ENCODE peak calls at places on chromosomes 3 and 15, in nine cellular contexts. C, P, Z, O, H, Q, G, A and W are unnamed samples. For H3K27me3, the result is how much of the 10 kb centered on the place peaks cover.

GRCh38 chr3:127182848-127183714 is 9.8 kb upstream of the PRR23E start:
- DNase-seq in C (no peak), P (no peak), Z (no peak), O (no peak), H (no peak), Q (no peak), G (no peak), A (no peak), W (no peak)

GRCh38 chr3:62003833-62004232 is 369.5 kb downstream of the FEZF2 start:
- DNase-seq in C (no peak), P (peak), Z (no peak), O (no peak), H (no peak), Q (no peak), G (no peak), A (no peak), W (no peak)

GRCh38 chr3:78096488-78097255 is 1056.8 kb downstream of the ROBO2 start:
- DNase-seq in C (no peak), P (peak), Z (no peak), O (no peak), H (no peak), Q (no peak), G (no peak), A (no peak), W (no peak)

GRCh38 chr3:156641261-156641975 is 33.0 kb upstream of the TIPARP start:
- DNase-seq in C (no peak), P (no peak), Z (no peak), O (no peak), H (no peak), Q (no peak), G (no peak), A (no peak), W (no peak)

GRCh38 chr15:47817825-47818681 is 100.7 kb downstream of the SEMA6D start:
- DNase-seq in C (no peak), P (no peak), Z (no peak), O (no peak), H (peak), Q (no peak), G (no peak), A (no peak), W (no peak)

GRCh38 chr15:91890614-91891013 is 37.1 kb downstream of the SLCO3A1 start:
- DNase-seq in C (no peak), P (peak), Z (no peak), O (no peak), H (no peak), Q (no peak), G (no peak), A (no peak), W (no peak)

GRCh38 chr3:138797508-138798038 is 37.2 kb downstream of the PIK3CB start:
- DNase-seq in C (no peak), P (no peak), Z (no peak), O (no peak), H (no peak), Q (no peak), G (no peak), A (no peak), W (no peak)

GRCh38 chr15:49847937-49848823 is 227.3 kb downstream of the DTWD1 start:
- DNase-seq in C (no peak), P (peak), Z (no peak), O (no peak), H (no peak), Q (no peak), G (no peak), A (no peak), W (no peak)

GRCh38 chr15:42157981-42158765 is 1.7 kb upstream of the PLA2G4F start:
- DNase-seq in C (no peak), P (peak), Z (no peak), O (no peak), H (peak), Q (no peak), G (no peak), A (no peak), W (no peak)

GRCh38 chr3:37952564-37952963 is 38.0 kb upstream of the VILL start:
- DNase-seq in C (no peak), P (peak), Z (no peak), O (no peak), H (no peak), Q (no peak), G (no peak), A (no peak), W (no peak)

GRCh38 chr3:24086597-24087369 is 141.7 kb downstream of the NR1D2 start:
- DNase-seq in C (no peak), P (no peak), Z (no peak), O (no peak), H (no peak), Q (no peak), G (no peak), A (no peak), W (no peak)

GRCh38 chr3:172347895-172348680 is 100.2 kb downstream of the GHSR start:
- DNase-seq in C (no peak), P (no peak), Z (no peak), O (no peak), H (no peak), Q (no peak), G (no peak), A (no peak), W (no peak)

GRCh38 chr15:43275736-43276562 is 9.2 kb upstream of the TGM5 start:
- DNase-seq in C (no peak), P (no peak), Z (peak), O (no peak), H (no peak), Q (no peak), G (no peak), A (no peak), W (no peak)

GRCh38 chr15:78077053-78077859 is at the start of gene TBC1D2B:
- DNase-seq in C (no peak), P (peak), Z (peak), O (no peak), H (peak), Q (peak), G (peak), A (peak), W (peak)
- TF ChIP-seq CTCF in C (no peak), P (peak), Z (no peak), O (no peak), H (no peak), Q (no peak), G (peak), A (no peak), W (no peak)

GRCh38 chr15:74135041-74135565 is 4.7 kb downstream of the ISLR2 start:
- DNase-seq in C (no peak), P (no peak), Z (no peak), O (no peak), H (no peak), Q (peak), G (no peak), A (no peak), W (no peak)
- H3K27me3 ChIP-seq in C (half or more), P (half or more), Z (half or more), O (half or more), H (under half), Q (under half), G (under half), A (half or more), W (half or more)

GRCh38 chr3:120568198-120568523 is 28.0 kb upstream of the NDUFB4 start:
- DNase-seq in C (no peak), P (no peak), Z (no peak), O (no peak), H (no peak), Q (no peak), G (no peak), A (no peak), W (no peak)

GRCh38 chr3:120569224-120569915 is 26.8 kb upstream of the NDUFB4 start:
- DNase-seq in C (no peak), P (peak), Z (no peak), O (peak), H (no peak), Q (no peak), G (no peak), A (no peak), W (no peak)

GRCh38 chr3:120568624-120569023 is 27.5 kb upstream of the NDUFB4 start:
- DNase-seq in C (no peak), P (peak), Z (no peak), O (peak), H (no peak), Q (no peak), G (no peak), A (no peak), W (no peak)

GRCh38 chr3:120566243-120566980 is 29.7 kb upstream of the NDUFB4 start:
- DNase-seq in C (no peak), P (no peak), Z (no peak), O (peak), H (no peak), Q (no peak), G (no peak), A (no peak), W (no peak)

DNA sequence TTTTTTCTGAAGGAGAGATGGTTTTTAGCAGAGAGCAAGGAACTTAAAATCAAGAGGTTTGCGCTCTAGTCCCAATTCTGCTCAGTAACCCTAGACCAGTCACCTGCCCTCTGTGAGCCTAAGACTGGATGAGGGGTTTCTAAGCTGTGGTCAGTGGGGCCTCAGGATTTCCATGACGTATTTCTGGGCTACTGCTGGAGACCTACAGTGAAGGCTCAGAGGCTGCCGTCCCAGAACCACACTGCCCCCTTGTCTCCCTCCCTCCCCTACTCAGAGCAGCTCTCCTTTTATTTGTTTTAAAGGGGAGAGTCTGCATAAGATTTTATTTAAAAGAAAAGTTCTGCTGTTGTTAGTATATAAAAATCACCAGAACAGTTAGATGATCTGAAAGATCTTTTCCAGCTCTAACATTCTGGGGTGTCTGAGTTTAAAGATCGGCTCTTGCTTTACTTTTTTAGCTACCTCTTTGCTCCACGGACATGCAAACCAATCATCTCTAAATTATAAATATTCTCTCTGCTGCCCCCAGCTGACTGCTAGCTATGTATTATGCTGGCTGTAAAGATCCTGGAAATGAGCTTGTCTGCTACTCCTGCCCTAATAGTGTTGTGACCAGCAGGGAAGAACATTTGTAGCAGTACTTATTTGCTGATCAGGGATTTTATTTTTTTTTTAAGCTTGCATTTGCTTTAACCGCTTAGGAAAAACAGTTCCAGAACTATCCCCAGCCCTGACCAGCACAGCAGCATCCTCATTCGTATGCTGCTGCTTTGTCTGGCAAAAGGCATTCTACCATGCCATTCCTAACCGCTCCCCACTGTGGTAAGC is 28.6 kb upstream of the NDUFB4 start:
- DNase-seq in C (no peak), P (peak), Z (no peak), O (peak), H (peak), Q (peak), G (no peak), A (no peak), W (no peak)
- H3K4me3 ChIP-seq in C (peak), P (peak), Z (no peak), O (peak), H (peak), Q (no peak), G (no peak), A (no peak), W (peak)

GRCh38 chr3:12141350-12141749 is 17.4 kb downstream of the TIMP4 start:
- DNase-seq in C (no peak), P (no peak), Z (no peak), O (no peak), H (no peak), Q (no peak), G (no peak), A (no peak), W (no peak)

GRCh38 chr3:12139111-12139511 is 19.6 kb downstream of the TIMP4 start:
- DNase-seq in C (peak), P (peak), Z (no peak), O (no peak), H (no peak), Q (peak), G (no peak), A (peak), W (no peak)

GRCh38 chr3:12136371-12136770 is 22.3 kb downstream of the TIMP4 start:
- DNase-seq in C (no peak), P (no peak), Z (no peak), O (no peak), H (no peak), Q (no peak), G (no peak), A (no peak), W (no peak)

GRCh38 chr3:12135029-12135634 is 23.6 kb downstream of the TIMP4 start:
- DNase-seq in C (peak), P (peak), Z (peak), O (no peak), H (peak), Q (peak), G (peak), A (peak), W (peak)

GRCh38 chr3:12138044-12138443 is 20.7 kb downstream of the TIMP4 start:
- DNase-seq in C (no peak), P (peak), Z (no peak), O (no peak), H (no peak), Q (no peak), G (peak), A (peak), W (no peak)
- TF ChIP-seq CTCF in C (no peak), P (peak), Z (no peak), O (peak), H (peak), Q (no peak), G (peak), A (peak), W (no peak)

GRCh38 chr15:99994849-99995248 is 261.6 kb upstream of the LYSMD4 start:
- DNase-seq in C (no peak), P (no peak), Z (no peak), O (no peak), H (no peak), Q (no peak), G (peak), A (no peak), W (no peak)
- H3K27me3 ChIP-seq in C (under half), P (under half), Z (under half), O (under half), H (under half), Q (under half), G (under half), A (under half), W (under half)

GRCh38 chr15:74787251-74788041 is 5.6 kb downstream of the CSK start:
- DNase-seq in C (no peak), P (peak), Z (no peak), O (no peak), H (peak), Q (no peak), G (peak), A (peak), W (no peak)
- H3K4me3 ChIP-seq in C (peak), P (no peak), Z (no peak), O (no peak), H (no peak), Q (no peak), G (no peak), A (no peak), W (no peak)

GRCh38 chr15:33724321-33725036 is 243.8 kb upstream of the CHRM5 start:
- DNase-seq in C (no peak), P (no peak), Z (no peak), O (no peak), H (no peak), Q (no peak), G (no peak), A (no peak), W (no peak)

GRCh38 chr15:33716025-33716424 is 252.3 kb upstream of the CHRM5 start:
- DNase-seq in C (no peak), P (no peak), Z (no peak), O (no peak), H (no peak), Q (no peak), G (no peak), A (no peak), W (no peak)

GRCh38 chr15:33722005-33722672 is 246.2 kb upstream of the CHRM5 start:
- DNase-seq in C (no peak), P (peak), Z (no peak), O (no peak), H (no peak), Q (no peak), G (no peak), A (no peak), W (no peak)

GRCh38 chr15:33722673-33723015 is 245.7 kb upstream of the CHRM5 start:
- DNase-seq in C (no peak), P (no peak), Z (no peak), O (no peak), H (no peak), Q (no peak), G (no peak), A (no peak), W (no peak)

DNA sequence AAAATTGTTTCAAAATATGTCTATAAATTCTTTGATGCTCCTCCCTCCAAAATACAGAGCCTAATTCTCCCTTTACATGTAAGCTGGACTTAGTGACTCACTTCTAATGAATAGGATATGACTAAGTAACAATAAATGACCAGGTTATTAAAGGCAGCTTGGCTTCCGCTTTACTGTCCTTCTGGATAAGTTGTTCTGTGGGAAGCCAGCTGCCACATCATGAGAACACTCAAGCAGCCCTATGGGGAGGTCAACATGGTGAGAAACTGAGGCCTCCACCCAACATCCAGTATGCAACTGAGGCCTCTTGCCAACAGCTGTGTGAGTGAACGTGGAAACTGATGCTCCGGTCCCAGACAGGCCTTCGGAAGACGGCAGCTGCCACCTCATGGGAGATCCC is 247.3 kb upstream of the CHRM5 start:
- DNase-seq in C (no peak), P (peak), Z (no peak), O (no peak), H (no peak), Q (no peak), G (no peak), A (no peak), W (no peak)
- TF ChIP-seq CTCF in C (no peak), P (no peak), Z (no peak), O (no peak), H (no peak), Q (no peak), G (no peak), A (no peak), W (no peak)